ENCODE peak calls at places on chromosomes 6 and 20, in four cellular contexts. C, X, U and Z are unnamed samples.
A peak's percentile ranks its signal among the peaks of the same experiment; 100 is the strongest.

GRCh38 chr6:160930547-160931377 is 60.8 kb upstream of the MAP3K4 start:
- DNase-seq in C (no peak), X (peak; percentile 18), U (peak; percentile 28), Z (peak; percentile 67)

GRCh38 chr20:33169176-33169794 is 1.3 kb downstream of the BPIFA2 start:
- DNase-seq in C (no peak), X (no peak), U (peak; percentile 35), Z (no peak)

GRCh38 chr20:9531581-9531980 is 17.2 kb downstream of the LAMP5 start:
- DNase-seq in C (no peak), X (no peak), U (no peak), Z (no peak)

GRCh38 chr6:160344281-160344680 is 3.9 kb upstream of the SLC22A3 start:
- DNase-seq in C (no peak), X (no peak), U (no peak), Z (no peak)

GRCh38 chr6:49979584-49979983 is 10.2 kb upstream of the DEFB113 start:
- DNase-seq in C (peak; percentile 20), X (no peak), U (no peak), Z (no peak)

GRCh38 chr6:30793521-30794194 is 49.3 kb upstream of the IER3 start:
- DNase-seq in C (peak; percentile 57), X (no peak), U (no peak), Z (peak; percentile 40)

GRCh38 chr6:159299566-159299965 is 130.4 kb downstream of the FNDC1 start:
- DNase-seq in C (no peak), X (no peak), U (no peak), Z (no peak)

GRCh38 chr20:47063407-47063806 is 168.8 kb downstream of the EYA2 start:
- DNase-seq in C (no peak), X (no peak), U (no peak), Z (no peak)

GRCh38 chr6:87606199-87606598 is 16.3 kb downstream of the ORC3 start:
- DNase-seq in C (no peak), X (no peak), U (no peak), Z (no peak)

GRCh38 chr20:16528078-16528477 is 45.2 kb downstream of the KIF16B start:
- DNase-seq in C (no peak), X (no peak), U (peak; percentile 22), Z (no peak)

GRCh38 chr6:44339301-44339700 is 3.1 kb upstream of the SPATS1 start:
- DNase-seq in C (no peak), X (no peak), U (no peak), Z (no peak)

GRCh38 chr6:88166493-88166900 is 350 bp upstream of the CNR1 start:
- DNase-seq in C (no peak), X (no peak), U (peak; percentile 6), Z (no peak)

GRCh38 chr6:26311385-26312095 is 53.5 kb upstream of the BTN3A2 start:
- DNase-seq in C (peak; percentile 83), X (no peak), U (peak; percentile 89), Z (no peak)

GRCh38 chr6:26311012-26311384 is 54.0 kb upstream of the BTN3A2 start:
- DNase-seq in C (no peak), X (no peak), U (peak; percentile 87), Z (no peak)

GRCh38 chr6:26309731-26310142 is 55.3 kb upstream of the BTN3A2 start:
- DNase-seq in C (no peak), X (no peak), U (peak; percentile 76), Z (no peak)

GRCh38 chr6:26312501-26313390 is 52.3 kb upstream of the BTN3A2 start:
- DNase-seq in C (no peak), X (peak; percentile 94), U (peak; percentile 95), Z (no peak)

DNA sequence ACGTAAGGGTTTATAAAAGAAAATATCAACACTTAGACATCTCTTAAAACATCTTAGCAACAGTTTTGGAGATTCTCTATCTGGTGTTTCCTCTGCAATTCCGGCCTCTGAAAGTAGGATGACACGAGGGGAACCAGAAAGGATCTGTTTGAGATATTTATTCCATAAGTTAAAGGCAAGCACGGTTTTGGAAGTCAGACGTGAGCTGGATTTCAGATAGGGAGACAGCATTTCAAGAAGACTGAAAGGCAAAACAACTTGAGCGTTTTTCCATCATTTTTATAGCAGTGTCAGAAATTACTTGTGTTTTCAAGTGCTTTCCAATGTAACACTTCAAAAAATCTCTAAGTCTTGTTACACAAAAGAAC is 52.9 kb upstream of the BTN3A2 start:
- DNase-seq in C (no peak), X (no peak), U (peak; percentile 45), Z (no peak)
- TF ChIP-seq SPI1 in C (no peak), X (no peak), U (no peak), Z (no peak)

GRCh38 chr6:122648726-122649125 is 38.5 kb downstream of the PKIB start:
- DNase-seq in C (no peak), X (no peak), U (no peak), Z (no peak)

GRCh38 chr6:122651604-122652003 is 41.4 kb downstream of the PKIB start:
- DNase-seq in C (no peak), X (no peak), U (no peak), Z (no peak)

GRCh38 chr6:122651031-122651430 is 40.8 kb downstream of the PKIB start:
- DNase-seq in C (no peak), X (no peak), U (no peak), Z (no peak)

GRCh38 chr6:122647765-122648164 is 37.6 kb downstream of the PKIB start:
- DNase-seq in C (no peak), X (no peak), U (no peak), Z (no peak)

DNA sequence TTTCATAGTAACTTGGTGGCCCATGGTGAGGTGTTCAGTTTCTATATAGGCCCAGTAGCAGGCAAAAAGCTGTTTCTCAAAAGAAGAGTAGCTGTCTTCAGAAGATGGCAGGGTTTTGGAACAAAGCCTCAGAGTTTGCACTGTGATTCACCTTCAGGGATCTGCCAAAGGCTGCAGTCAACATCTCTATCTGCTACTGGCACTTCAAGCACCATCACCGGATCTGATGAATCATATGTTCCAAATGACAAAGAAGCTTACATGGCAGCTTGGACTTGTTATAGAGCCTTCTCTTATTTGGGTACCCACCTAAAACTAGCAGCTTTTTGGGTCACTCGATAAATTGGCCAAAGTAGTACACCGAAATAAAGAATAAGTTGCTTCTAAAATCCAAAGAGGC is 39.5 kb downstream of the PKIB start:
- DNase-seq in C (no peak), X (no peak), U (no peak), Z (no peak)
- TF ChIP-seq SPI1 in C (no peak), X (no peak), U (no peak), Z (no peak)

DNA sequence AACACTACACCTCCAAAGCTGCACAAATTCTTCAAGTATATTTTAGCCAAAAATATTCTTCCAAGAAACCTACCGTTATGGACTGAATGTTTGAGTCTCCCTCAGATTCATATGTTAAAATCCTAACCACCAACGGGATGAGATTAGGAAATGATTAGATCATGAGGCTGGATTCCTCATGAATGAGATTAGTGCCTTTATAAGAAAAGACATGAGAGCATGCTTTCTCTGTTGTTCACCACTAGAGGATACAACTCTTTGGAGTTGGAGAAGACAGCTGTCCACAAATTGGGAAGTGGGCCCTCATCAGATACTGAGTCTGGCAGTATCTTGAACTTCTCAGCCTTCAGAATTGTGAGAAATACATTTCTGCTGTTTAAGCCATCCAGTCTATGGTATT is 7.1 kb upstream of the SLC17A4 start:
- DNase-seq in C (no peak), X (no peak), U (no peak), Z (no peak)
- TF ChIP-seq SPI1 in C (no peak), X (peak; percentile 3), U (no peak), Z (no peak)

GRCh38 chr6:92377137-92377536 is 1042.2 kb downstream of the EPHA7 start:
- DNase-seq in C (no peak), X (no peak), U (no peak), Z (no peak)
- TF ChIP-seq SPI1 in C (no peak), X (no peak), U (no peak), Z (no peak)